ENCODE peak calls at places on chromosomes 11 and 22, in nine cellular contexts. One of them, this sample, is unnamed.

GRCh38 chr22:35887296-35887875 is 141.2 kb downstream of the RBFOX2 start:
- DNase-seq in EL: peak
- DNase-seq in RPMI7951: no peak
- DNase-seq in sigmoid colon: no peak
- DNase-seq in heart left ventricle: no peak
- DNase-seq in mucosa of descending colon: no peak
- DNase-seq in M059J: peak
- DNase-seq in natural killer cell: no peak
- DNase-seq in H4: no peak
- DNase-seq in this sample: no peak

GRCh38 chr11:2428322-2428795 is 16.0 kb downstream of the TRPM5 start:
- DNase-seq in RPMI7951: no peak
- DNase-seq in heart left ventricle: peak
- DNase-seq in M059J: peak
- DNase-seq in EL: peak
- DNase-seq in H4: peak
- DNase-seq in natural killer cell: peak
- DNase-seq in sigmoid colon: no peak
- DNase-seq in mucosa of descending colon: peak
- DNase-seq in this sample: peak

GRCh38 chr11:40384991-40385390 is 1074.5 kb downstream of the LRRC4C start:
- DNase-seq in RPMI7951: peak
- DNase-seq in natural killer cell: no peak
- DNase-seq in heart left ventricle: no peak
- DNase-seq in mucosa of descending colon: no peak
- DNase-seq in H4: no peak
- DNase-seq in EL: peak
- DNase-seq in M059J: peak
- DNase-seq in sigmoid colon: no peak
- DNase-seq in this sample: no peak

GRCh38 chr11:100297516-100297915 is 389.6 kb upstream of the ARHGAP42 start:
- DNase-seq in M059J: peak
- DNase-seq in heart left ventricle: no peak
- DNase-seq in RPMI7951: no peak
- DNase-seq in mucosa of descending colon: no peak
- DNase-seq in natural killer cell: no peak
- DNase-seq in sigmoid colon: no peak
- DNase-seq in H4: no peak
- DNase-seq in EL: no peak
- DNase-seq in this sample: no peak

GRCh38 chr11:28697920-28698827 is 590.0 kb downstream of the METTL15 start:
- DNase-seq in M059J: peak
- DNase-seq in heart left ventricle: no peak
- DNase-seq in RPMI7951: peak
- DNase-seq in H4: peak
- DNase-seq in mucosa of descending colon: peak
- DNase-seq in sigmoid colon: no peak
- DNase-seq in natural killer cell: no peak
- DNase-seq in EL: peak
- DNase-seq in this sample: peak

GRCh38 chr11:60265373-60266214 is 14.9 kb upstream of the MS4A4A start:
- DNase-seq in M059J: peak
- DNase-seq in mucosa of descending colon: peak
- DNase-seq in EL: peak
- DNase-seq in heart left ventricle: no peak
- DNase-seq in sigmoid colon: no peak
- DNase-seq in H4: peak
- DNase-seq in RPMI7951: peak
- DNase-seq in natural killer cell: no peak
- DNase-seq in this sample: no peak

GRCh38 chr22:38802671-38803121 is 8.8 kb upstream of the DNAL4 start:
- DNase-seq in M059J: peak
- DNase-seq in heart left ventricle: no peak
- DNase-seq in EL: peak
- DNase-seq in H4: peak
- DNase-seq in natural killer cell: no peak
- DNase-seq in mucosa of descending colon: peak
- DNase-seq in RPMI7951: peak
- DNase-seq in sigmoid colon: peak
- DNase-seq in this sample: peak

GRCh38 chr22:45155050-45155840 is 8.5 kb upstream of the NUP50 start:
- DNase-seq in RPMI7951: no peak
- DNase-seq in EL: no peak
- DNase-seq in H4: peak
- DNase-seq in sigmoid colon: no peak
- DNase-seq in natural killer cell: no peak
- DNase-seq in M059J: no peak
- DNase-seq in mucosa of descending colon: no peak
- DNase-seq in heart left ventricle: no peak
- DNase-seq in this sample: no peak

GRCh38 chr22:23285734-23286133 is 105.4 kb downstream of the BCR start:
- DNase-seq in H4: no peak
- DNase-seq in sigmoid colon: no peak
- DNase-seq in natural killer cell: no peak
- DNase-seq in M059J: no peak
- DNase-seq in heart left ventricle: no peak
- DNase-seq in EL: peak
- DNase-seq in RPMI7951: peak
- DNase-seq in mucosa of descending colon: no peak
- DNase-seq in this sample: no peak

GRCh38 chr11:126190792-126191191 is 20.7 kb downstream of the RPUSD4 start:
- DNase-seq in sigmoid colon: no peak
- DNase-seq in heart left ventricle: no peak
- DNase-seq in mucosa of descending colon: no peak
- DNase-seq in natural killer cell: no peak
- DNase-seq in M059J: no peak
- DNase-seq in RPMI7951: peak
- DNase-seq in H4: no peak
- DNase-seq in EL: no peak
- DNase-seq in this sample: no peak

GRCh38 chr22:37309221-37310074 is 27.1 kb downstream of the CYTH4 start:
- DNase-seq in EL: peak
- DNase-seq in H4: no peak
- DNase-seq in heart left ventricle: peak
- DNase-seq in RPMI7951: peak
- DNase-seq in natural killer cell: peak
- DNase-seq in sigmoid colon: no peak
- DNase-seq in mucosa of descending colon: peak
- DNase-seq in M059J: peak
- DNase-seq in this sample: no peak

GRCh38 chr11:66996609-66997273 is 21.6 kb downstream of the C11orf86 start:
- DNase-seq in natural killer cell: no peak
- DNase-seq in EL: peak
- DNase-seq in RPMI7951: peak
- DNase-seq in heart left ventricle: no peak
- DNase-seq in M059J: peak
- DNase-seq in mucosa of descending colon: no peak
- DNase-seq in sigmoid colon: no peak
- DNase-seq in H4: peak
- DNase-seq in this sample: no peak

GRCh38 chr22:42957958-42958357 is 57.0 kb downstream of the PACSIN2 start:
- DNase-seq in EL: no peak
- DNase-seq in sigmoid colon: no peak
- DNase-seq in H4: no peak
- DNase-seq in mucosa of descending colon: no peak
- DNase-seq in heart left ventricle: no peak
- DNase-seq in RPMI7951: no peak
- DNase-seq in M059J: no peak
- DNase-seq in natural killer cell: no peak
- DNase-seq in this sample: no peak

GRCh38 chr11:67438121-67438902 is 830 bp upstream of the PTPRCAP start:
- DNase-seq in natural killer cell: peak
- DNase-seq in mucosa of descending colon: no peak
- DNase-seq in M059J: no peak
- DNase-seq in heart left ventricle: no peak
- DNase-seq in RPMI7951: no peak
- DNase-seq in H4: no peak
- DNase-seq in EL: no peak
- DNase-seq in sigmoid colon: no peak
- DNase-seq in this sample: no peak

GRCh38 chr11:75105462-75105925 is 8.8 kb upstream of the OR2AT4 start:
- DNase-seq in natural killer cell: no peak
- DNase-seq in heart left ventricle: no peak
- DNase-seq in EL: peak
- DNase-seq in RPMI7951: peak
- DNase-seq in H4: no peak
- DNase-seq in mucosa of descending colon: no peak
- DNase-seq in M059J: peak
- DNase-seq in sigmoid colon: no peak
- DNase-seq in this sample: no peak

GRCh38 chr22:30903876-30904460 is 64.6 kb downstream of the MORC2 start:
- DNase-seq in EL: no peak
- DNase-seq in M059J: no peak
- DNase-seq in H4: no peak
- DNase-seq in natural killer cell: no peak
- DNase-seq in heart left ventricle: no peak
- DNase-seq in sigmoid colon: no peak
- DNase-seq in mucosa of descending colon: no peak
- DNase-seq in RPMI7951: no peak
- DNase-seq in this sample: no peak

This sample was measured in adrenal gland.